ENCODE peak calls at places on chromosome 2, in nine cellular contexts. G is right lobe of liver; Y is uterus; S is hepatocyte; H is stimulated activated CD8-positive, alpha-beta memory T cell treated with anti-CD3 and anti-CD28 coated beads, Interleukin-7, amount 100 ng/mL, for 24 hours; D is T47D; P is activated CD8-positive, alpha-beta memory T cell treated with anti-CD3 and anti-CD28 coated beads for 24 hours; K is AML-193; U is PC-3. T is an unnamed sample.

GRCh38 chr2:45839388-45840251 is 188.1 kb downstream of the PRKCE start:
- DNase-seq in G (no peak), Y (peak), S (no peak), H (no peak), D (no peak), P (no peak), K (no peak), U (peak), T (no peak)

GRCh38 chr2:108904680-108905079 is 84.3 kb downstream of the EDAR start:
- DNase-seq in G (no peak), Y (no peak), S (no peak), H (no peak), D (no peak), P (no peak), K (no peak), U (no peak), T (no peak)

GRCh38 chr2:206392118-206392517 is 51.2 kb upstream of the ADAM23 start:
- DNase-seq in G (no peak), Y (no peak), S (peak), H (no peak), D (peak), P (no peak), K (peak), U (peak), T (peak)

GRCh38 chr2:238290715-238291549 is 2.5 kb upstream of the PER2 start:
- DNase-seq in G (no peak), Y (no peak), S (no peak), H (no peak), D (no peak), P (no peak), K (no peak), U (no peak), T (no peak)

GRCh38 chr2:241354668-241355658 is 1.1 kb upstream of the FARP2 start:
- DNase-seq in G (peak), Y (peak), S (peak), H (peak), D (no peak), P (peak), K (no peak), U (peak), T (no peak)

GRCh38 chr2:132949108-132949507 is 279.1 kb upstream of the LYPD1 start:
- DNase-seq in G (no peak), Y (no peak), S (no peak), H (no peak), D (no peak), P (no peak), K (no peak), U (no peak), T (no peak)

GRCh38 chr2:69149631-69150215 is 136.7 kb downstream of the ANTXR1 start:
- DNase-seq in G (no peak), Y (peak), S (peak), H (no peak), D (no peak), P (no peak), K (no peak), U (no peak), T (no peak)

GRCh38 chr2:124908411-124908810 is 883.3 kb downstream of the CNTNAP5 start:
- DNase-seq in G (no peak), Y (no peak), S (no peak), H (no peak), D (no peak), P (no peak), K (no peak), U (no peak), T (no peak)

GRCh38 chr2:3181416-3182010 is 196.1 kb downstream of the EIPR1 start:
- DNase-seq in G (no peak), Y (no peak), S (no peak), H (no peak), D (no peak), P (no peak), K (no peak), U (no peak), T (no peak)

GRCh38 chr2:98822301-98823164 is 91.6 kb upstream of the MGAT4A start:
- DNase-seq in G (no peak), Y (no peak), S (peak), H (peak), D (no peak), P (peak), K (no peak), U (no peak), T (no peak)

GRCh38 chr2:20005067-20005627 is 7.3 kb downstream of the MATN3 start:
- DNase-seq in G (no peak), Y (no peak), S (no peak), H (no peak), D (no peak), P (no peak), K (no peak), U (no peak), T (no peak)

GRCh38 chr2:216345846-216346245 is 26.4 kb downstream of the MARCHF4 start:
- DNase-seq in G (no peak), Y (no peak), S (no peak), H (no peak), D (no peak), P (no peak), K (no peak), U (no peak), T (no peak)

GRCh38 chr2:32436150-32436549 is 79.3 kb downstream of the BIRC6 start:
- DNase-seq in G (no peak), Y (no peak), S (no peak), H (no peak), D (no peak), P (no peak), K (no peak), U (no peak), T (no peak)

GRCh38 chr2:110812726-110813645 is 80.6 kb downstream of the ACOXL start:
- DNase-seq in G (no peak), Y (no peak), S (no peak), H (no peak), D (no peak), P (no peak), K (no peak), U (no peak), T (no peak)

GRCh38 chr2:225008935-225009334 is 33.3 kb downstream of the DOCK10 start:
- DNase-seq in G (no peak), Y (no peak), S (no peak), H (no peak), D (no peak), P (no peak), K (peak), U (peak), T (peak)

GRCh38 chr2:141439524-141439923 is 691.3 kb downstream of the LRP1B start:
- DNase-seq in G (no peak), Y (no peak), S (no peak), H (no peak), D (no peak), P (no peak), K (no peak), U (peak), T (no peak)

GRCh38 chr2:192196451-192197194 is 1.9 kb upstream of the TMEFF2 start:
- DNase-seq in G (no peak), Y (no peak), S (no peak), H (no peak), D (no peak), P (no peak), K (no peak), U (no peak), T (peak)

GRCh38 chr2:132774189-132774588 is 104.2 kb upstream of the LYPD1 start:
- DNase-seq in G (no peak), Y (no peak), S (no peak), H (no peak), D (no peak), P (no peak), K (no peak), U (no peak), T (no peak)

GRCh38 chr2:178978667-178979066 is 71.3 kb downstream of the CCDC141 start:
- DNase-seq in G (no peak), Y (no peak), S (no peak), H (no peak), D (no peak), P (no peak), K (no peak), U (no peak), T (no peak)

GRCh38 chr2:69322631-69323030 is 64.4 kb downstream of the GFPT1 start:
- DNase-seq in G (no peak), Y (no peak), S (no peak), H (no peak), D (no peak), P (no peak), K (no peak), U (no peak), T (no peak)

GRCh38 chr2:112239862-112240261 is 15.0 kb downstream of the ZC3H8 start:
- DNase-seq in G (no peak), Y (no peak), S (no peak), H (no peak), D (no peak), P (no peak), K (no peak), U (no peak), T (no peak)

GRCh38 chr2:237687666-237688065 is 60.3 kb downstream of the LRRFIP1 start:
- DNase-seq in G (no peak), Y (peak), S (peak), H (peak), D (no peak), P (peak), K (peak), U (peak), T (peak)

GRCh38 chr2:54657664-54658083 is 65.8 kb upstream of the EML6 start:
- DNase-seq in G (peak), Y (peak), S (peak), H (no peak), D (peak), P (peak), K (peak), U (peak), T (no peak)

GRCh38 chr2:207683438-207683837 is 28.0 kb upstream of the CCNYL1 start:
- DNase-seq in G (no peak), Y (no peak), S (peak), H (no peak), D (no peak), P (no peak), K (no peak), U (peak), T (no peak)

GRCh38 chr2:26245810-26246209 is 1.1 kb downstream of the HADHB start:
- DNase-seq in G (no peak), Y (no peak), S (no peak), H (no peak), D (no peak), P (no peak), K (no peak), U (peak), T (no peak)

GRCh38 chr2:137168564-137168963 is 403.2 kb downstream of the THSD7B start:
- DNase-seq in G (no peak), Y (no peak), S (no peak), H (no peak), D (no peak), P (no peak), K (no peak), U (peak), T (no peak)

GRCh38 chr2:191066281-191067233 is 52.6 kb upstream of the STAT1 start:
- DNase-seq in G (no peak), Y (no peak), S (no peak), H (no peak), D (no peak), P (no peak), K (no peak), U (no peak), T (no peak)

GRCh38 chr2:177058747-177059146 is 153.8 kb upstream of the HNRNPA3 start:
- DNase-seq in G (no peak), Y (no peak), S (no peak), H (no peak), D (no peak), P (no peak), K (no peak), U (no peak), T (no peak)

GRCh38 chr2:70939847-70940580 is 4.3 kb downstream of the ATP6V1B1 start:
- DNase-seq in G (peak), Y (no peak), S (no peak), H (no peak), D (no peak), P (peak), K (no peak), U (no peak), T (no peak)

GRCh38 chr2:96344011-96344410 is 8.4 kb downstream of the NCAPH start:
- DNase-seq in G (no peak), Y (no peak), S (no peak), H (no peak), D (no peak), P (no peak), K (no peak), U (no peak), T (no peak)

GRCh38 chr2:127563458-127564428 is 28.3 kb downstream of the MYO7B start:
- DNase-seq in G (peak), Y (no peak), S (no peak), H (no peak), D (no peak), P (peak), K (no peak), U (no peak), T (no peak)

GRCh38 chr2:189260361-189260761 is 80.8 kb upstream of the COL5A2 start:
- DNase-seq in G (no peak), Y (no peak), S (no peak), H (no peak), D (no peak), P (no peak), K (no peak), U (no peak), T (no peak)

T was measured in NCI-H748 treated with DMSO at 0.1 percent for 48 hours.